ENCODE peak calls at places on chromosomes 1 and 21, in nine cellular contexts. One of them, this sample, is unnamed.

GRCh38 chr1:53620620-53620957 is 118.4 kb downstream of the GLIS1 start:
- DNase-seq in brain microvascular endothelial cell: no peak
- DNase-seq in H1: no peak
- DNase-seq in Panc1: no peak
- DNase-seq in mammary epithelial cell: no peak
- DNase-seq in CD8-positive, alpha-beta T cell: no peak
- DNase-seq in colonic mucosa: no peak
- DNase-seq in IMR-90: no peak
- DNase-seq in GM23338: no peak
- DNase-seq in this sample: no peak

GRCh38 chr1:242017580-242018233 is 18.8 kb upstream of the MAP1LC3C start:
- DNase-seq in brain microvascular endothelial cell: peak; percentile 21
- DNase-seq in H1: peak; percentile 61
- DNase-seq in Panc1: peak; percentile 13
- DNase-seq in mammary epithelial cell: peak; percentile 33
- DNase-seq in CD8-positive, alpha-beta T cell: peak; percentile 2
- DNase-seq in colonic mucosa: peak; percentile 57
- DNase-seq in IMR-90: peak; percentile 21
- DNase-seq in GM23338: peak; percentile 78
- DNase-seq in this sample: no peak

GRCh38 chr21:46569071-46569470 is 35.8 kb downstream of the S100B start:
- DNase-seq in brain microvascular endothelial cell: no peak
- DNase-seq in H1: no peak
- DNase-seq in Panc1: no peak
- DNase-seq in mammary epithelial cell: peak; percentile 8
- DNase-seq in CD8-positive, alpha-beta T cell: no peak
- DNase-seq in colonic mucosa: no peak
- DNase-seq in IMR-90: peak; percentile 1
- DNase-seq in GM23338: no peak
- DNase-seq in this sample: no peak

GRCh38 chr1:32447469-32448185 is 17.2 kb upstream of the ZBTB8B start:
- DNase-seq in brain microvascular endothelial cell: peak; percentile 81
- DNase-seq in H1: peak; percentile 81
- DNase-seq in Panc1: no peak
- DNase-seq in mammary epithelial cell: peak; percentile 30
- DNase-seq in CD8-positive, alpha-beta T cell: no peak
- DNase-seq in colonic mucosa: no peak
- DNase-seq in IMR-90: peak; percentile 74
- DNase-seq in GM23338: peak; percentile 99
- DNase-seq in this sample: peak; percentile 42

GRCh38 chr1:18948913-18949688 is 7.4 kb downstream of the IFFO2 start:
- DNase-seq in brain microvascular endothelial cell: peak; percentile 66
- DNase-seq in H1: no peak
- DNase-seq in Panc1: no peak
- DNase-seq in mammary epithelial cell: peak; percentile 53
- DNase-seq in CD8-positive, alpha-beta T cell: no peak
- DNase-seq in colonic mucosa: peak; percentile 50
- DNase-seq in IMR-90: peak; percentile 71
- DNase-seq in GM23338: peak; percentile 24
- DNase-seq in this sample: no peak

GRCh38 chr1:118039170-118039569 is 109.6 kb downstream of the WDR3 start:
- DNase-seq in brain microvascular endothelial cell: no peak
- DNase-seq in H1: no peak
- DNase-seq in Panc1: no peak
- DNase-seq in mammary epithelial cell: no peak
- DNase-seq in CD8-positive, alpha-beta T cell: no peak
- DNase-seq in colonic mucosa: no peak
- DNase-seq in IMR-90: no peak
- DNase-seq in GM23338: no peak
- DNase-seq in this sample: no peak

GRCh38 chr1:237154173-237154572 is 112.2 kb downstream of the RYR2 start:
- DNase-seq in brain microvascular endothelial cell: peak; percentile 55
- DNase-seq in H1: no peak
- DNase-seq in Panc1: no peak
- DNase-seq in mammary epithelial cell: peak; percentile 56
- DNase-seq in CD8-positive, alpha-beta T cell: no peak
- DNase-seq in colonic mucosa: no peak
- DNase-seq in IMR-90: peak; percentile 33
- DNase-seq in GM23338: no peak
- DNase-seq in this sample: no peak

GRCh38 chr1:9038338-9038650 is 12.1 kb upstream of the SLC2A7 start:
- DNase-seq in brain microvascular endothelial cell: no peak
- DNase-seq in H1: no peak
- DNase-seq in Panc1: no peak
- DNase-seq in mammary epithelial cell: no peak
- DNase-seq in CD8-positive, alpha-beta T cell: no peak
- DNase-seq in colonic mucosa: no peak
- DNase-seq in IMR-90: no peak
- DNase-seq in GM23338: no peak
- DNase-seq in this sample: no peak

GRCh38 chr21:35682874-35683549 is 377.3 kb downstream of the SETD4 start:
- DNase-seq in brain microvascular endothelial cell: no peak
- DNase-seq in H1: no peak
- DNase-seq in Panc1: no peak
- DNase-seq in mammary epithelial cell: no peak
- DNase-seq in CD8-positive, alpha-beta T cell: no peak
- DNase-seq in colonic mucosa: no peak
- DNase-seq in IMR-90: no peak
- DNase-seq in GM23338: no peak
- DNase-seq in this sample: no peak

GRCh38 chr1:65371544-65371943 is 48.9 kb upstream of the LEPR start:
- DNase-seq in brain microvascular endothelial cell: no peak
- DNase-seq in H1: no peak
- DNase-seq in Panc1: no peak
- DNase-seq in mammary epithelial cell: no peak
- DNase-seq in CD8-positive, alpha-beta T cell: no peak
- DNase-seq in colonic mucosa: no peak
- DNase-seq in IMR-90: no peak
- DNase-seq in GM23338: no peak
- DNase-seq in this sample: no peak

GRCh38 chr1:220747426-220748090 is 564 bp upstream of the MTARC2 start:
- DNase-seq in brain microvascular endothelial cell: no peak
- DNase-seq in H1: no peak
- DNase-seq in Panc1: no peak
- DNase-seq in mammary epithelial cell: no peak
- DNase-seq in CD8-positive, alpha-beta T cell: no peak
- DNase-seq in colonic mucosa: no peak
- DNase-seq in IMR-90: no peak
- DNase-seq in GM23338: peak; percentile 42
- DNase-seq in this sample: peak; percentile 14

GRCh38 chr1:220748091-220748934 is at the start of gene MTARC2:
- DNase-seq in brain microvascular endothelial cell: peak; percentile 37
- DNase-seq in H1: peak; percentile 81
- DNase-seq in Panc1: no peak
- DNase-seq in mammary epithelial cell: peak; percentile 62
- DNase-seq in CD8-positive, alpha-beta T cell: no peak
- DNase-seq in colonic mucosa: peak; percentile 86
- DNase-seq in IMR-90: peak; percentile 49
- DNase-seq in GM23338: peak; percentile 91
- DNase-seq in this sample: no peak

GRCh38 chr1:220755316-220755715 is 7.2 kb downstream of the MTARC2 start:
- DNase-seq in brain microvascular endothelial cell: no peak
- DNase-seq in H1: no peak
- DNase-seq in Panc1: no peak
- DNase-seq in mammary epithelial cell: no peak
- DNase-seq in CD8-positive, alpha-beta T cell: no peak
- DNase-seq in colonic mucosa: peak; percentile 14
- DNase-seq in IMR-90: no peak
- DNase-seq in GM23338: no peak
- DNase-seq in this sample: no peak

GRCh38 chr1:220750126-220750525 is 2.0 kb downstream of the MTARC2 start:
- DNase-seq in brain microvascular endothelial cell: no peak
- DNase-seq in H1: no peak
- DNase-seq in Panc1: no peak
- DNase-seq in mammary epithelial cell: no peak
- DNase-seq in CD8-positive, alpha-beta T cell: no peak
- DNase-seq in colonic mucosa: no peak
- DNase-seq in IMR-90: no peak
- DNase-seq in GM23338: no peak
- DNase-seq in this sample: no peak

GRCh38 chr1:220751130-220751529 is 3.0 kb downstream of the MTARC2 start:
- DNase-seq in brain microvascular endothelial cell: no peak
- DNase-seq in H1: no peak
- DNase-seq in Panc1: no peak
- DNase-seq in mammary epithelial cell: no peak
- DNase-seq in CD8-positive, alpha-beta T cell: no peak
- DNase-seq in colonic mucosa: peak; percentile 67
- DNase-seq in IMR-90: no peak
- DNase-seq in GM23338: no peak
- DNase-seq in this sample: no peak
- H3K27me3 ChIP-seq in brain microvascular endothelial cell: no peaks in the 10 kb centered on the region
- H3K27me3 ChIP-seq in H1: peaks cover 15% of the 10 kb centered on the region
- H3K27me3 ChIP-seq in Panc1: no peaks in the 10 kb centered on the region
- H3K27me3 ChIP-seq in mammary epithelial cell: no peaks in the 10 kb centered on the region
- H3K27me3 ChIP-seq in CD8-positive, alpha-beta T cell: no peaks in the 10 kb centered on the region
- H3K27me3 ChIP-seq in colonic mucosa: no peaks in the 10 kb centered on the region
- H3K27me3 ChIP-seq in IMR-90: no peaks in the 10 kb centered on the region
- H3K27me3 ChIP-seq in GM23338: peaks cover 31% of the 10 kb centered on the region
- H3K27me3 ChIP-seq in this sample: no peaks in the 10 kb centered on the region

DNA sequence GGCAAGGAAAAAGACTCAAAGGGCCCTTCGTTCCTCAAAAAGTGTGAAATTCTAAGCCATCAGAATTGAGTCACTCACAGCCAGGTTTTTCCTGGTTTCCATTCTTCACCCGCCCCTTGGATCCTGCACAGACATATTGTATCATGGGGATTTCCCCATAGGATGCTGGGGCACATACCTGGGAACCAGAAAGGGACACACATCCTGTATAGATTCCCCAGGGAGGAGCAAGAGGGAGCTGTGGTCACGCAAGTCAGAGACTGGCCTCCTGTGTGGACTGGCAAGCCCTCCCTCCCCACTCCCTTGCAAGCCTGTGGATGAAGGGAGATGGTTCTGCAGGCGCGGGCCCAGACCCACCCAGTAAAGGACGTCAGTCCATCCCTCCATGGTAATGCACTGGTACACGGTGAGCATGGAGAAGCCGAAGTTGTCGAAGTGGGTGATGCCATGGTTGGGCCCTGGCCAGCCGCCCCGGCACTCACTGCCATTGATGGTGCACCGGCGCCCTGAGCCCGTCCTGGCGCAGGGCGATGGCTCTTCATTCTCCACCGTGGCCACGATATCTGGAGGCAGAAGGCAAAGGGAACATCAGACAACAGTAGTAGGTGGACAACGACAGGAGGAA is 23.2 kb downstream of the CACNA1S start:
- DNase-seq in brain microvascular endothelial cell: no peak
- DNase-seq in H1: no peak
- DNase-seq in Panc1: no peak
- DNase-seq in mammary epithelial cell: peak; percentile 59
- DNase-seq in CD8-positive, alpha-beta T cell: no peak
- DNase-seq in colonic mucosa: no peak
- DNase-seq in IMR-90: no peak
- DNase-seq in GM23338: no peak
- DNase-seq in this sample: no peak
- TF ChIP-seq CTCF in brain microvascular endothelial cell: no peak
- TF ChIP-seq CTCF in H1: no peak
- TF ChIP-seq CTCF in Panc1: no peak
- TF ChIP-seq CTCF in mammary epithelial cell: peak; percentile 25
- TF ChIP-seq CTCF in CD8-positive, alpha-beta T cell: no peak
- TF ChIP-seq CTCF in colonic mucosa: no peak
- TF ChIP-seq CTCF in IMR-90: no peak
- TF ChIP-seq CTCF in GM23338: no peak
- TF ChIP-seq CTCF in this sample: no peak

DNA sequence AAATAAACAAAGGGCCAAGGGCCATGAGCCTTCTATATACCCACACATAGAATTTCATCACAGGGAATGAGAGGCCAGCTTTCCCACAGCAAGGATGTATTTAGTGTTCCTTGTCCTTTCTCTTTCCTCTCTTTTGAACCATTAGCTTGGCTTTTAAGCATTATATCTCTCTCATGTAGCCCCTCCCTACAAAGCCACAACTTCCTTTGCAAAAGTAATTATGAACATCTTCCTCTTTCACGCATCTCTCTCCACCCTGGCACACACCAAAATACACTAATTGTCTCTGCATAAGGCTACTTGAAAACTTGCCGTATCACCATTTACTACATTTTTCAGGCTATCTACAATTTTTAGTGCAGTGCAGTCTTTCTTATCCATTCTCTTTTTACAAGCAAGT is 1.9 kb upstream of the AK5 start:
- DNase-seq in brain microvascular endothelial cell: no peak
- DNase-seq in H1: no peak
- DNase-seq in Panc1: no peak
- DNase-seq in mammary epithelial cell: no peak
- DNase-seq in CD8-positive, alpha-beta T cell: no peak
- DNase-seq in colonic mucosa: no peak
- DNase-seq in IMR-90: no peak
- DNase-seq in GM23338: no peak
- DNase-seq in this sample: no peak
- H3K27me3 ChIP-seq in brain microvascular endothelial cell: no peaks in the 10 kb centered on the region
- H3K27me3 ChIP-seq in H1: peaks cover 15% of the 10 kb centered on the region
- H3K27me3 ChIP-seq in Panc1: peaks cover 20% of the 10 kb centered on the region
- H3K27me3 ChIP-seq in mammary epithelial cell: peaks cover 12% of the 10 kb centered on the region
- H3K27me3 ChIP-seq in CD8-positive, alpha-beta T cell: no peaks in the 10 kb centered on the region
- H3K27me3 ChIP-seq in colonic mucosa: peaks cover 35% of the 10 kb centered on the region
- H3K27me3 ChIP-seq in IMR-90: no peaks in the 10 kb centered on the region
- H3K27me3 ChIP-seq in GM23338: peaks cover 24% of the 10 kb centered on the region
- H3K27me3 ChIP-seq in this sample: no peaks in the 10 kb centered on the region

GRCh38 chr1:17849216-17849615 is 94.1 kb downstream of the ACTL8 start:
- DNase-seq in brain microvascular endothelial cell: no peak
- DNase-seq in H1: no peak
- DNase-seq in Panc1: no peak
- DNase-seq in mammary epithelial cell: no peak
- DNase-seq in CD8-positive, alpha-beta T cell: no peak
- DNase-seq in colonic mucosa: no peak
- DNase-seq in IMR-90: peak; percentile 25
- DNase-seq in GM23338: peak; percentile 45
- DNase-seq in this sample: no peak
- TF ChIP-seq CTCF in brain microvascular endothelial cell: peak; percentile 66
- TF ChIP-seq CTCF in H1: peak; percentile 41
- TF ChIP-seq CTCF in Panc1: no peak
- TF ChIP-seq CTCF in mammary epithelial cell: peak; percentile 31
- TF ChIP-seq CTCF in CD8-positive, alpha-beta T cell: no peak
- TF ChIP-seq CTCF in colonic mucosa: no peak
- TF ChIP-seq CTCF in IMR-90: peak; percentile 74
- TF ChIP-seq CTCF in GM23338: peak; percentile 37
- TF ChIP-seq CTCF in this sample: peak; percentile 45

GRCh38 chr1:90722874-90723273 is 5.8 kb upstream of the BARHL2 start:
- DNase-seq in brain microvascular endothelial cell: no peak
- DNase-seq in H1: no peak
- DNase-seq in Panc1: no peak
- DNase-seq in mammary epithelial cell: no peak
- DNase-seq in CD8-positive, alpha-beta T cell: no peak
- DNase-seq in colonic mucosa: no peak
- DNase-seq in IMR-90: no peak
- DNase-seq in GM23338: no peak
- DNase-seq in this sample: no peak
- H3K27me3 ChIP-seq in brain microvascular endothelial cell: peaks cover 91% of the 10 kb centered on the region
- H3K27me3 ChIP-seq in H1: peaks cover 90% of the 10 kb centered on the region
- H3K27me3 ChIP-seq in Panc1: no peaks in the 10 kb centered on the region
- H3K27me3 ChIP-seq in mammary epithelial cell: peaks cover 70% of the 10 kb centered on the region
- H3K27me3 ChIP-seq in CD8-positive, alpha-beta T cell: peaks cover 91% of the 10 kb centered on the region
- H3K27me3 ChIP-seq in colonic mucosa: peaks cover 97% of the 10 kb centered on the region
- H3K27me3 ChIP-seq in IMR-90: peaks cover 86% of the 10 kb centered on the region
- H3K27me3 ChIP-seq in GM23338: peaks cover 100% of the 10 kb centered on the region
- H3K27me3 ChIP-seq in this sample: peaks cover 84% of the 10 kb centered on the region

DNA sequence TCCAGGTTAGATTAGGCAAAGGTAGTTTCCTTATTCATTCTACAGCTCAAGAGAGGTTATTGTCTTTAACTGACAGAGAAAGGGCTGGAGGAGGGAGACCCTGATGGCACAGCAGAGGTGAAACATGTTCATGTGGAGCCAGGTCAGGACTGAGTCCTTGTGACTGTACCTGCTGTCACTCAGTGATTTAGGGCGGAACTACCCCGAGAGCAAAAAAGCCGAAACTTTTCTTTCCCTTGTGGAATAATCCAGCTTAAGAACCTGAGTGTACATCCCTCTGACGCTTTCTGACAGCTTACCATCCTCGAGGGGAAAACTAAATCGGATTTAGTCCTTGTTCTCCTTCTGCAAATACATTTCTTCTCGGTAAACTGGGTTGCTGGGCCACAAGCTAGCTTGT is 273.2 kb downstream of the BACH1 start:
- DNase-seq in brain microvascular endothelial cell: no peak
- DNase-seq in H1: no peak
- DNase-seq in Panc1: no peak
- DNase-seq in mammary epithelial cell: no peak
- DNase-seq in CD8-positive, alpha-beta T cell: no peak
- DNase-seq in colonic mucosa: no peak
- DNase-seq in IMR-90: no peak
- DNase-seq in GM23338: peak; percentile 2
- DNase-seq in this sample: no peak
- TF ChIP-seq CTCF in brain microvascular endothelial cell: no peak
- TF ChIP-seq CTCF in H1: no peak
- TF ChIP-seq CTCF in Panc1: no peak
- TF ChIP-seq CTCF in mammary epithelial cell: no peak
- TF ChIP-seq CTCF in CD8-positive, alpha-beta T cell: no peak
- TF ChIP-seq CTCF in colonic mucosa: no peak
- TF ChIP-seq CTCF in IMR-90: no peak
- TF ChIP-seq CTCF in GM23338: no peak
- TF ChIP-seq CTCF in this sample: no peak

This sample was measured in kidney epithelial cell.